ENCODE peak calls at places on chromosomes 7 and 10, in four cellular contexts. P is K562, M is GM12878, H is HepG2. U is an unnamed sample.

GRCh38 chr7:103240806-103241205 is 56.4 kb upstream of the PMPCB start:
- DNase-seq in P (no peak), M (no peak), H (no peak), U (no peak)

GRCh38 chr7:23356168-23356567 is 57.0 kb downstream of the MALSU1 start:
- DNase-seq in P (no peak), M (no peak), H (no peak), U (no peak)

GRCh38 chr10:123394382-123394781 is 240.2 kb downstream of the BUB3 start:
- DNase-seq in P (no peak), M (no peak), H (no peak), U (no peak)

GRCh38 chr7:132275384-132275783 is 300.9 kb downstream of the PLXNA4 start:
- DNase-seq in P (no peak), M (no peak), H (no peak), U (no peak)

GRCh38 chr7:1706721-1707613 is 36.9 kb downstream of the ELFN1 start:
- DNase-seq in P (no peak), M (no peak), H (no peak), U (no peak)

GRCh38 chr10:132100556-132101349 is 35.0 kb downstream of the JAKMIP3 start:
- DNase-seq in P (no peak), M (no peak), H (no peak), U (no peak)

GRCh38 chr7:26426096-26426495 is 134.4 kb downstream of the SNX10 start:
- DNase-seq in P (no peak), M (no peak), H (no peak), U (no peak)

GRCh38 chr7:94145602-94146001 is 141.4 kb upstream of the BET1 start:
- DNase-seq in P (no peak), M (no peak), H (no peak), U (no peak)

GRCh38 chr7:41955475-41956243 is 252.8 kb upstream of the INHBA start:
- DNase-seq in P (no peak), M (no peak), H (no peak), U (peak)

GRCh38 chr7:4724648-4725013 is 42.5 kb downstream of the FOXK1 start:
- DNase-seq in P (no peak), M (no peak), H (peak), U (no peak)
- TF ChIP-seq FOXK2 in P (no peak), M (no peak), H (no peak), U (no peak)

DNA sequence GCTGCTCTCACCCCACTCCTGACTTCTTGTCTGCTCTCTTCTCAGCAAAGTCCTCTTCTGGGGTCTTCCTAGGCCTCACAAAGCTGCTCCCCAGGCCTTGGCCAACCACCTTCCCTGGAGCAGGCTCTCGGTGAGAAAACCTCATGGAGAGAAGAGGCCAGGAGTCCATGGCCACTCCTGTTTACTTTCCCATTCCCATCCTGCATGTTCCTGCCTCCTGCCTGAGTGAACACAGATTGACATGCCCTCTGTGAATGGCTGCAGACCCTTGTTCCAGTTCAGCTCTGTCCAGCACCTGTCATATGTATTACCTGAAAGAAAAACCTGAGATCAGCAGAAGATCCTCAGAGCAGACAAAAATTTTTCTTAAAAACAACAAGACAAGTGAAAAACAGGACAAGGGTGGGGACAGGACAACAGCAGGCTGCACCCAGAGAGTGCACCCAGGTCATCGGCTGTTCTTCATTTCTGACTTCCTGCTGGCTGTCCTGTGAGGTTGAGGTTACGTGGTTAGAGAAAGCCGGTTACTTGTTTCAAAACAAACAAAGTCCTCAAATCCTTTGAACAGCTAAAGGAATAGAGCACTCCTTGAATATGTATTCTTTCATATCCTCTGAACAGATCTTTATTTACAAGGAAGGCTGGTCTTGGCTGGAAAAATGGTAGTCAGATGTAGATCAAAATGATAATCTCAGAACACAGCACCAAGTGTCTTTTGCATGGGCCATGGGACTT is 34.0 kb upstream of the DLD start:
- DNase-seq in P (no peak), M (no peak), H (peak), U (no peak)
- TF ChIP-seq FOXK2 in P (no peak), M (no peak), H (no peak), U (no peak)

GRCh38 chr10:33401300-33401699 is 66.8 kb upstream of the NRP1 start:
- DNase-seq in P (no peak), M (no peak), H (no peak), U (no peak)
- TF ChIP-seq FOXK2 in P (no peak), M (no peak), H (no peak), U (no peak)

DNA sequence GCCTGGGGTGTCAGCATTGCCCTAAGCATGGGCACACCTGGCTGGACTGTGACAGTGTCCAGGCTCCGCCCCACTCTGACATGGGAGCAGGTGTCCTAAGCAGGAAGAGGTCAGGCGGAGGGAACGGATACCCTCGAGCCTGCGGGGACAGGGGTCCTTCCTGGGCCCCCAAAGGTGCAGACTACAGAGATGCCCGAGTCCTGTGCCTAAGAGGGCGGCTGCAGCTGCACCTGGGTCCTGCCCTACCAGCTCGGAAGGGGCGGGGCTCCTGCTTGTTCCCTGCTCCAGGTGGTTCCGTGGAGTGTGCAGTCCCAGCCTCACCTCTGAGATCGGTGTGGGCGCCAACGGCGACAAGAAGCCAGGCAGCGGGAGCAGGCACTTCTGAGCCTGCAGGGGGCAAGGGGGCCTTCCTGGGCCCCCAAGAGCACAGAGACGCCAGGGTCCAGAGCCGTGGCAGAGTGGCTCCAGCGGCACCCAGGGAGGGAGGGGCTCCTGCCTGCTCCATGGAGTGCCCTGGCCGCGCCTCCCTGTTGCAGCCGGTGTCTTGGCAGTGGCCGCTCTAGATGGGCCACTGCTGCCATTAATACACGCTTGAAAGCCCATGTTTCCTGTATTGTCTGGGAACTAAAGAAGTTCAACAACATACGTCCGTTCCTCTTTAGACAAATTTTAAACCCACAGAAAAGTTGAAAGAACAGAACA is 64.5 kb upstream of the CACNA2D1 start:
- DNase-seq in P (no peak), M (no peak), H (no peak), U (no peak)
- TF ChIP-seq FOXK2 in P (no peak), M (no peak), H (no peak), U (no peak)

GRCh38 chr7:155692317-155692716 is 47.9 kb downstream of the RBM33 start:
- DNase-seq in P (no peak), M (no peak), H (peak), U (no peak)

GRCh38 chr7:155696747-155697146 is 52.3 kb downstream of the RBM33 start:
- DNase-seq in P (no peak), M (no peak), H (no peak), U (no peak)

GRCh38 chr7:155698633-155699032 is 54.2 kb downstream of the RBM33 start:
- DNase-seq in P (no peak), M (no peak), H (peak), U (no peak)

GRCh38 chr7:155693826-155694225 is 49.4 kb downstream of the RBM33 start:
- DNase-seq in P (no peak), M (no peak), H (no peak), U (no peak)

DNA sequence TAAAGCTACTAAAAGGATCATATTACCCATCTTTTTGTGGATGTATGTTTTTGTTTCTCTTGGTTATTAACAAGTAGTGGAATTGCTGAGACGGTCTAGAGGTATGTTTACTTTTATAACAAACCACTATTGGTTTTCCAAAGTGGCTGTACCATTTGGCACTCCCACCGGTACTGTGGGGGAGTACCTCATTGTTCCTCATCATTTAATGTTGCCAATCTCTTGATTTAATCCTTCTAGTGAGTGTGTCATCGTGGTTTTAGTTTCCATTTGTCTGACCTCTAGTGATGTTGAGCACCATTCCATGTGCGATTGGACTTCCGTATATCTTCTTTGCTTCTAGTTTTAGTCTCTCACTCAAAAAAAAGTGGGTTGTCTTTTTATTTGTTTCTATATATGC is 50.4 kb downstream of the RBM33 start:
- DNase-seq in P (no peak), M (no peak), H (no peak), U (no peak)
- TF ChIP-seq FOXK2 in P (no peak), M (no peak), H (no peak), U (no peak)

GRCh38 chr7:155000795-155001194 is 2.1 kb downstream of the PAXIP1 start:
- DNase-seq in P (peak), M (no peak), H (no peak), U (no peak)

GRCh38 chr7:154998481-154998880 is 4.4 kb downstream of the PAXIP1 start:
- DNase-seq in P (no peak), M (no peak), H (no peak), U (no peak)

GRCh38 chr7:155003215-155003999 is 483 bp upstream of the PAXIP1 start:
- DNase-seq in P (peak), M (no peak), H (peak), U (peak)

GRCh38 chr7:155002411-155003214 is at the start of gene PAXIP1:
- DNase-seq in P (peak), M (no peak), H (peak), U (peak)

DNA sequence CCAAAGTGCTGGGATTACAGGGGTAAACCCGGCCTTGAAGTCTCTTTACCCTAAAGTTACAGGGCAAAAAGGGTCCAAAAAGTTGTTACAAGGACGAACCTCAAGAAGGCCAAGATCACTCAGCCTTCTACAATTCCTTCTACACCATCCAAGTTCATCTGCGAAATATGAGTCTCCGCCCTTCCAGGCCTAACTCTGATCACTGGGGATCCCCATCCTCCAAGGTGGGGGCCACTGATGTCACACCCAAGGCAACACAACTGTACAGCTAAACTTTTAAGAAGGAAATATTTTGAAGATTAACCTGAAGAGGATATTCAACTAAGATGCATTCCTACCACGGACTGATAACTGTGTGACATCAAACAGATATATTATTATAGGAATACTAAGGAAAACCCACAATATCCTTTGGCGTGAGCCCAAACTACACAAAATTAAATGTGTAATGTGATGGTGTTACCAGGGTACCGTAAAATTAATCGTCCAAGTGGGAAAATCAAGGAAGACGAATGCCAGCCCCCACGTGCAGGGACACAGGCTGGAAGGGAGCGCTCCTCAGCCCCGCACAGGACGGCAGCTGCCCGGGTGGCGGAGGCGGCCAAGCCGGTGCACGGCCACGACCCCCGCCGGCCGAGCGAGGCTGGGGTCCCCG is 1.0 kb downstream of the PAXIP1 start:
- DNase-seq in P (peak), M (no peak), H (no peak), U (peak)
- TF ChIP-seq FOXK2 in P (no peak), M (no peak), H (no peak), U (no peak)

GRCh38 chr7:31735991-31736982 is 49.3 kb downstream of the PPP1R17 start:
- DNase-seq in P (peak), M (no peak), H (peak), U (peak)
- TF ChIP-seq FOXK2 in P (no peak), M (no peak), H (no peak), U (no peak)

GRCh38 chr7:74418538-74418937 is 35.2 kb upstream of the GTF2IRD1 start:
- DNase-seq in P (no peak), M (no peak), H (no peak), U (no peak)

GRCh38 chr7:74412603-74413002 is 41.1 kb upstream of the GTF2IRD1 start:
- DNase-seq in P (peak), M (no peak), H (no peak), U (no peak)

GRCh38 chr7:74420006-74420405 is 33.7 kb upstream of the GTF2IRD1 start:
- DNase-seq in P (no peak), M (no peak), H (no peak), U (no peak)

GRCh38 chr7:74418076-74418475 is 35.6 kb upstream of the GTF2IRD1 start:
- DNase-seq in P (no peak), M (no peak), H (no peak), U (no peak)

DNA sequence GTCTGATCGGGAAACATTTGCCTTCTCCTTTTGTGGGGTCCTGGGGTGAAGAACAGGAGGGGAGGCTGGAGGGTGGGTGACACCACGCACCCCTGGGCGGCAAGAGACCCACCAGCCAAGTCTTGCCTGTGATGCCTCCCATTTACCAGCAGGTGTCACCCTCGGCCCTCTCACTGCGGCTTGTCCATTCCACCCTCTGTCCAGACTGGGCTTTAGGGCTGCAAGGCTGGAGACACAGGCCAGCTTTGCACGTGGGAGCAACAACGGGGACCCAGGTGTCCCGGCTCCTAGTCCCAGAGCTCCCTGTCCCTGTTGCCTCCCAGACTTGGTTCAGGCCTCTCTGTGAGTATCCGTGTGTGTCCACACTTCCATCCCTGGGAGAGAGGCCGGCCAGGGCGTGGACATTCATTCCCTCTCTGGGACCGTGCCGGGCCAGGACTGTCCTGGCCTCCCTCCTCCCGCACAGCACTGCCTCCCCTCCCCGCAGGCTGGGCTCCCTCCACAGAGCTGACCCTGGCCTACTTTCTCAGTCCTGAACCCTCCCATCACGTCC is 36.2 kb upstream of the GTF2IRD1 start:
- DNase-seq in P (peak), M (no peak), H (peak), U (peak)
- TF ChIP-seq FOXK2 in P (no peak), M (no peak), H (no peak), U (no peak)

DNA sequence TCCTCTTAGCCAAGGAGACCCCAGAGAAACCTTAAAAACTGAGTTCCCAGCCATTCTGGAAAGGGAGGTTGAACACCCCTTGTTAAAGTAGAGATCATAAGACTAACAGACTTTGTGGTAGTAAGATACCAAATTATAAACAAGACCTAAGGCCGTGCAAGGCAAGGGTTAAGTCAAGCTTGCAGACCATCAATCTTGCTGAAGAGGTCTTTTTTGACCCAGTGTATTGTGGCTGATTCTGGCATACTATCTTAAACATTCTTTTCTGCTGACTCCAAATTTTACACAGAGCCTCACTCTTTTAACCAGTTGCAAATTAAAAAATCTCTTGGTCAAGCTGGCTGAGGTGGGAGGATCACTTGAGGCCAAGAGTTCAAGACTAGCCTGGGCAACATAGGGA is 1.2 kb upstream of the TBRG4 start:
- DNase-seq in P (no peak), M (no peak), H (no peak), U (no peak)
- TF ChIP-seq FOXK2 in P (no peak), M (no peak), H (no peak), U (no peak)

U was measured in HEK293T.